ENCODE peak calls at places on chromosomes 13 and 19, in four cellular contexts. J is ACHN, P is esophagus muscularis mucosa, N is astrocyte of the hippocampus. A is an unnamed sample.

GRCh38 chr19:36775768-36776167 is 3.2 kb upstream of the ZNF850 start:
- DNase-seq in P (no peak), N (peak), J (no peak), A (no peak)

GRCh38 chr19:50500753-50501151 is 10.2 kb downstream of the JOSD2 start:
- DNase-seq in J (no peak), N (no peak), P (no peak), A (no peak)

GRCh38 chr19:15471639-15472101 is 7.3 kb upstream of the RASAL3 start:
- DNase-seq in N (no peak), J (no peak), P (no peak), A (no peak)

GRCh38 chr13:25135896-25136295 is 36.2 kb downstream of the AMER2 start:
- DNase-seq in P (no peak), J (no peak), N (no peak), A (no peak)

GRCh38 chr13:98484289-98485219 is 92.4 kb downstream of the STK24 start:
- DNase-seq in P (no peak), N (peak), J (peak), A (peak)

GRCh38 chr19:57560049-57560491 is 407 bp upstream of the ZNF550 start:
- DNase-seq in P (no peak), J (peak), N (peak), A (peak)

GRCh38 chr19:19185853-19186728 is 5.9 kb downstream of the BORCS8 start:
- DNase-seq in P (no peak), J (peak), N (peak), A (no peak)

GRCh38 chr19:45164577-45165335 is 4.0 kb upstream of the NKPD1 start:
- DNase-seq in J (no peak), N (peak), P (no peak), A (peak)

GRCh38 chr13:27573265-27573664 is 47.1 kb downstream of the LNX2 start:
- DNase-seq in P (no peak), J (no peak), N (peak), A (no peak)

GRCh38 chr19:37506387-37507166 is at the start of gene ZNF793:
- DNase-seq in J (no peak), P (peak), N (peak), A (no peak)

GRCh38 chr13:105991622-105992254 is 543.7 kb downstream of the EFNB2 start:
- DNase-seq in P (peak), N (peak), J (no peak), A (peak)

GRCh38 chr19:47379398-47379938 is 30.4 kb downstream of the DHX34 start:
- DNase-seq in J (no peak), P (no peak), N (no peak), A (no peak)

GRCh38 chr13:34435338-34435737 is 506.7 kb upstream of the NBEA start:
- DNase-seq in N (peak), P (no peak), J (peak), A (no peak)

GRCh38 chr13:21138561-21138960 is 37.8 kb downstream of the SKA3 start:
- DNase-seq in N (no peak), J (no peak), P (no peak), A (no peak)

A was measured in AG04449.